ENCODE peak calls at places on chromosomes 1 and 21, in ten cellular contexts. Q is AG04450, Z is breast epithelium, D is upper lobe of left lung, M is neural progenitor cell, V is A549, G is Panc1, E is GM06990, K is colonic mucosa, J is progenitor cell of endocrine pancreas. U is an unnamed sample.

GRCh38 chr21:40905251-40905650 is 58.3 kb upstream of the DSCAM start:
- DNase-seq in Q (no peak), Z (no peak), D (no peak), M (no peak), V (no peak), G (no peak), E (no peak), K (no peak), J (no peak), U (no peak)

GRCh38 chr1:14217384-14217783 is 381.1 kb upstream of the KAZN start:
- DNase-seq in Q (no peak), Z (no peak), D (no peak), M (no peak), V (no peak), G (no peak), E (no peak), K (no peak), J (no peak), U (no peak)

GRCh38 chr1:200438911-200439310 is 29.1 kb upstream of the ZNF281 start:
- DNase-seq in Q (peak), Z (no peak), D (no peak), M (no peak), V (no peak), G (no peak), E (no peak), K (no peak), J (no peak), U (no peak)

GRCh38 chr1:92459871-92460320 is 26.8 kb downstream of the GFI1 start:
- DNase-seq in Q (no peak), Z (no peak), D (no peak), M (no peak), V (no peak), G (no peak), E (no peak), K (no peak), J (no peak), U (no peak)

GRCh38 chr21:33011462-33011861 is 14.3 kb upstream of the OLIG2 start:
- DNase-seq in Q (peak), Z (no peak), D (peak), M (no peak), V (peak), G (no peak), E (no peak), K (no peak), J (no peak), U (no peak)

GRCh38 chr1:164772635-164773034 is 213.7 kb downstream of the PBX1 start:
- DNase-seq in Q (peak), Z (no peak), D (peak), M (no peak), V (peak), G (no peak), E (no peak), K (peak), J (no peak), U (no peak)

GRCh38 chr1:245917403-245917802 is 589.7 kb downstream of the SMYD3 start:
- DNase-seq in Q (no peak), Z (no peak), D (no peak), M (no peak), V (no peak), G (no peak), E (no peak), K (no peak), J (no peak), U (no peak)

GRCh38 chr1:228059536-228060457 is 22.7 kb upstream of the ARF1 start:
- DNase-seq in Q (no peak), Z (peak), D (peak), M (peak), V (peak), G (no peak), E (peak), K (peak), J (peak), U (no peak)

GRCh38 chr1:151553659-151554058 is 13.6 kb downstream of the TUFT1 start:
- DNase-seq in Q (no peak), Z (no peak), D (no peak), M (no peak), V (no peak), G (no peak), E (no peak), K (no peak), J (no peak), U (no peak)

GRCh38 chr1:71414229-71414628 is 333.4 kb upstream of the ZRANB2 start:
- DNase-seq in Q (no peak), Z (no peak), D (no peak), M (no peak), V (no peak), G (no peak), E (no peak), K (no peak), J (no peak), U (no peak)

GRCh38 chr1:22878626-22879025 is 94.0 kb downstream of the LACTBL1 start:
- DNase-seq in Q (no peak), Z (no peak), D (no peak), M (no peak), V (no peak), G (no peak), E (no peak), K (no peak), J (no peak), U (no peak)

GRCh38 chr1:24169286-24169685 is 17.8 kb downstream of the IFNLR1 start:
- DNase-seq in Q (no peak), Z (no peak), D (no peak), M (no peak), V (no peak), G (no peak), E (no peak), K (no peak), J (no peak), U (no peak)

GRCh38 chr1:211497489-211498045 is 5.6 kb upstream of the RD3 start:
- DNase-seq in Q (no peak), Z (no peak), D (peak), M (no peak), V (no peak), G (no peak), E (no peak), K (no peak), J (no peak), U (no peak)

GRCh38 chr1:113207019-113207418 is 134.0 kb downstream of the LRIG2 start:
- DNase-seq in Q (no peak), Z (no peak), D (peak), M (no peak), V (no peak), G (no peak), E (no peak), K (no peak), J (no peak), U (no peak)

GRCh38 chr1:226529891-226530290 is 18.7 kb upstream of the STUM start:
- DNase-seq in Q (no peak), Z (no peak), D (no peak), M (no peak), V (no peak), G (no peak), E (no peak), K (no peak), J (no peak), U (no peak)

GRCh38 chr1:1001057-1001630 is 1.2 kb upstream of the HES4 start:
- DNase-seq in Q (no peak), Z (no peak), D (no peak), M (peak), V (no peak), G (no peak), E (no peak), K (peak), J (peak), U (no peak)

GRCh38 chr1:101027194-101027772 is 1.7 kb upstream of the DPH5 start:
- DNase-seq in Q (no peak), Z (no peak), D (no peak), M (no peak), V (no peak), G (no peak), E (no peak), K (no peak), J (no peak), U (no peak)

GRCh38 chr1:88502814-88503339 is 181.2 kb upstream of the PKN2 start:
- DNase-seq in Q (no peak), Z (no peak), D (no peak), M (no peak), V (no peak), G (no peak), E (no peak), K (no peak), J (no peak), U (no peak)

GRCh38 chr1:12625276-12625675 is 7.3 kb upstream of the DHRS3 start:
- DNase-seq in Q (no peak), Z (no peak), D (no peak), M (no peak), V (no peak), G (no peak), E (no peak), K (no peak), J (no peak), U (no peak)

GRCh38 chr1:10339815-10340214 is 59.0 kb upstream of the PGD start:
- DNase-seq in Q (no peak), Z (no peak), D (no peak), M (peak), V (peak), G (no peak), E (no peak), K (peak), J (peak), U (peak)

GRCh38 chr1:178126790-178127189 is 32.9 kb downstream of the RASAL2 start:
- DNase-seq in Q (peak), Z (no peak), D (peak), M (no peak), V (peak), G (peak), E (peak), K (no peak), J (no peak), U (no peak)

GRCh38 chr1:29354511-29355098 is 118.3 kb downstream of the PTPRU start:
- DNase-seq in Q (no peak), Z (no peak), D (no peak), M (no peak), V (no peak), G (no peak), E (no peak), K (no peak), J (no peak), U (peak)

GRCh38 chr1:176866011-176866410 is 298.5 kb downstream of the ASTN1 start:
- DNase-seq in Q (no peak), Z (no peak), D (no peak), M (no peak), V (no peak), G (no peak), E (no peak), K (no peak), J (no peak), U (no peak)

GRCh38 chr21:43797925-43798715 is 8.7 kb downstream of the RRP1 start:
- DNase-seq in Q (no peak), Z (no peak), D (no peak), M (no peak), V (no peak), G (no peak), E (no peak), K (no peak), J (no peak), U (no peak)

GRCh38 chr21:45203983-45204382 is 83.7 kb downstream of the POFUT2 start:
- DNase-seq in Q (no peak), Z (no peak), D (no peak), M (no peak), V (no peak), G (no peak), E (no peak), K (no peak), J (no peak), U (no peak)

GRCh38 chr1:163275222-163275621 is 46.5 kb upstream of the NUF2 start:
- DNase-seq in Q (no peak), Z (no peak), D (no peak), M (no peak), V (no peak), G (no peak), E (no peak), K (no peak), J (no peak), U (no peak)

GRCh38 chr1:150961756-150962155 is 12.9 kb downstream of the CERS2 start:
- DNase-seq in Q (no peak), Z (no peak), D (no peak), M (no peak), V (no peak), G (no peak), E (no peak), K (no peak), J (no peak), U (no peak)

GRCh38 chr1:173392895-173393654 is 84.1 kb upstream of the PRDX6 start:
- DNase-seq in Q (peak), Z (no peak), D (no peak), M (no peak), V (peak), G (peak), E (no peak), K (no peak), J (no peak), U (no peak)

GRCh38 chr21:43797415-43797814 is 8.0 kb downstream of the RRP1 start:
- DNase-seq in Q (no peak), Z (no peak), D (no peak), M (no peak), V (no peak), G (no peak), E (no peak), K (no peak), J (no peak), U (no peak)

GRCh38 chr1:200035397-200035955 is 8.0 kb downstream of the NR5A2 start:
- DNase-seq in Q (no peak), Z (no peak), D (no peak), M (peak), V (no peak), G (no peak), E (no peak), K (peak), J (no peak), U (no peak)

GRCh38 chr1:207026177-207026576 is 6.4 kb downstream of the C1orf116 start:
- DNase-seq in Q (no peak), Z (peak), D (no peak), M (no peak), V (no peak), G (no peak), E (no peak), K (no peak), J (no peak), U (no peak)

GRCh38 chr1:109570414-109570813 is 22.0 kb downstream of the GNAI3 start:
- DNase-seq in Q (no peak), Z (no peak), D (peak), M (no peak), V (no peak), G (no peak), E (no peak), K (no peak), J (no peak), U (no peak)

GRCh38 chr1:212238552-212238951 is 46.7 kb upstream of the PPP2R5A start:
- DNase-seq in Q (no peak), Z (peak), D (peak), M (peak), V (no peak), G (no peak), E (no peak), K (peak), J (no peak), U (no peak)

GRCh38 chr1:76657618-76658017 is 209.7 kb upstream of the ST6GALNAC5 start:
- DNase-seq in Q (no peak), Z (no peak), D (no peak), M (no peak), V (no peak), G (no peak), E (no peak), K (peak), J (no peak), U (no peak)

GRCh38 chr1:7387053-7387861 is 383.8 kb upstream of the VAMP3 start:
- DNase-seq in Q (no peak), Z (peak), D (peak), M (no peak), V (no peak), G (no peak), E (no peak), K (peak), J (peak), U (no peak)

GRCh38 chr1:183093821-183094287 is 70.6 kb downstream of the LAMC1 start:
- DNase-seq in Q (no peak), Z (peak), D (no peak), M (no peak), V (peak), G (no peak), E (no peak), K (no peak), J (no peak), U (no peak)

DNA sequence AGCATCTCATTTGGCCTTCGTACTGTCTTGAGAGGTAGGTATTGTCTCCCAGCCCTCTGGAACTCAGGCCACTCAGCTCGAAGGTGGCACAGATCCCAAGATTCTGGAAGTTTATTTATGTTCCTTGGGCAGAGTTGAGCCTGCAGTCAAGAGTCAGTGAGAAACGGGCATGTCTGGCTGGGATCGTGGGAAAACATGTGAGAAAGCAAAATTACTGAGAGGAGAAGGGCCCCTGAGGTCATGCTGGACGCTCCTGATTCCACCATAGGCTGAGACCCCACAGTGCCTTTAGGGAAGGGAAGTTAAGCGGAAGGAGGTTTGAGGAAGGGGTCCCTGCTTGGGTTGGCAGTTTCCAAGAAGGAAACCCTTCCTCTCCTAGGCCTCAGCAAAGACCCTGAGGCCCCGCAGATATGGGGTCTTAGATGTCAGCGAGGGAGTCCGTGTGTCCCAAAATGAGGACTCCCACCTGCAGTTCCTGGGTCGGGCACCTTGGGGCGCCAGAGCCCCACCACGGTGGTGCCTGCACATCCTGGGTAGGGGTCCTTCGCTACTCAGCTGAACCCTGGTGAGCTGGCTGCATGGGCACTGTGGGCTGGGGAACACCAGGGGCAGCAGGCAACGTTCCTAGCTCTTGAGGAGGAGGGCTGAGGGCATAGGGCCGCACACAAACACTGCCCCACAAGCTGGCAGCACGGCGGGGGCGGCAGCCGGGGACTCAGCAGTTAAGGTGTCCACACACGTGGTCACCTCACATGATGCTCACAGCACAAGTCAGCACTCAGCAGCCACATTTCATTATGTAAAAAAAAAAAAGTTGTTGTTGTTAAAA is 12.3 kb upstream of the SEMA4A start:
- DNase-seq in Q (no peak), Z (no peak), D (no peak), M (peak), V (no peak), G (no peak), E (no peak), K (no peak), J (peak), U (peak)
- TF ChIP-seq CTCF in Q (peak), Z (no peak), D (peak), M (peak), V (peak), G (peak), E (peak), K (peak), J (peak), U (peak)

GRCh38 chr1:40389871-40390560 is 16.5 kb downstream of the SMAP2 start:
- DNase-seq in Q (peak), Z (no peak), D (peak), M (no peak), V (no peak), G (no peak), E (no peak), K (no peak), J (no peak), U (no peak)

GRCh38 chr1:40390857-40391256 is 17.3 kb downstream of the SMAP2 start:
- DNase-seq in Q (no peak), Z (no peak), D (no peak), M (no peak), V (no peak), G (no peak), E (no peak), K (no peak), J (no peak), U (no peak)

GRCh38 chr1:40393173-40393572 is 19.6 kb downstream of the SMAP2 start:
- DNase-seq in Q (no peak), Z (no peak), D (no peak), M (no peak), V (no peak), G (no peak), E (no peak), K (no peak), J (no peak), U (no peak)

GRCh38 chr1:40392206-40392605 is 18.7 kb downstream of the SMAP2 start:
- DNase-seq in Q (no peak), Z (no peak), D (no peak), M (peak), V (no peak), G (no peak), E (no peak), K (no peak), J (no peak), U (no peak)

GRCh38 chr1:40391688-40392145 is 18.2 kb downstream of the SMAP2 start:
- DNase-seq in Q (no peak), Z (no peak), D (no peak), M (no peak), V (no peak), G (no peak), E (no peak), K (no peak), J (no peak), U (no peak)
- TF ChIP-seq CTCF in Q (no peak), Z (no peak), D (no peak), M (no peak), V (no peak), G (no peak), E (no peak), K (no peak), J (no peak), U (no peak)

GRCh38 chr1:209375097-209375496 is 208.4 kb upstream of the CAMK1G start:
- DNase-seq in Q (no peak), Z (no peak), D (no peak), M (no peak), V (no peak), G (no peak), E (no peak), K (no peak), J (no peak), U (no peak)

GRCh38 chr1:209380396-209380795 is 203.1 kb upstream of the CAMK1G start:
- DNase-seq in Q (no peak), Z (no peak), D (no peak), M (no peak), V (no peak), G (no peak), E (no peak), K (no peak), J (no peak), U (no peak)

GRCh38 chr1:209377995-209378394 is 205.5 kb upstream of the CAMK1G start:
- DNase-seq in Q (no peak), Z (no peak), D (no peak), M (no peak), V (no peak), G (no peak), E (no peak), K (no peak), J (no peak), U (no peak)

GRCh38 chr1:209376774-209377173 is 206.7 kb upstream of the CAMK1G start:
- DNase-seq in Q (no peak), Z (no peak), D (no peak), M (no peak), V (no peak), G (no peak), E (no peak), K (no peak), J (no peak), U (no peak)

GRCh38 chr1:209375681-209376360 is 207.7 kb upstream of the CAMK1G start:
- DNase-seq in Q (no peak), Z (no peak), D (no peak), M (peak), V (no peak), G (no peak), E (no peak), K (no peak), J (no peak), U (no peak)
- TF ChIP-seq CTCF in Q (no peak), Z (no peak), D (no peak), M (no peak), V (no peak), G (no peak), E (no peak), K (no peak), J (no peak), U (no peak)

DNA sequence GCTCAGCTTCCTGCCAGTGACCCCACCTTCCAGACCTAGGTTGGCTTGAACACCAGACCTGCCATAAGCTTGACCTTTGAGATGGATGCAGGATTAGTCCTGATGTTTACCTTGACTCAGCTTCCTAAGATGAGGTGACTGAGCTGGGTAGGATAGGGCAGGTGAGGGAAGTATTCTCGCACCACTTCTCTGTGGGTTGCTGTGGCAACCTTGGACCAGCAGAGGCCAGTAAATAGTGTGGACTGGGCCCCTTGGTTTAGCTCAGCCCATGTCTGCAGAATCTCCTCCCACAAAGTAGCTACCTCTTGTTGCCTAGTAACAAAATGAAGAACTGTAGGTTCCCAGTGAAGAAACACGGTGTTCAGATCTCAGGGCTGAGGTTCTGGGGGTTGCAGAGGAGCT is 8.4 kb downstream of the RPS6KA1 start:
- DNase-seq in Q (no peak), Z (no peak), D (peak), M (peak), V (peak), G (no peak), E (no peak), K (peak), J (no peak), U (peak)
- TF ChIP-seq CTCF in Q (peak), Z (no peak), D (no peak), M (peak), V (peak), G (no peak), E (peak), K (no peak), J (peak), U (no peak)